ENCODE peak calls at places on chromosomes 11 and 22, in seven cellular contexts. One of them, this sample, is unnamed.
A peak's percentile ranks its signal among the peaks of the same experiment; 100 is the strongest.

GRCh38 chr11:58928691-58929090 is 10.6 kb upstream of the GLYATL1 start:
- DNase-seq in heart left ventricle: no peak
- DNase-seq in left ventricle myocardium inferior: no peak
- DNase-seq in Karpas-422: no peak
- DNase-seq in left lung: no peak
- DNase-seq in effector memory CD4-positive, alpha-beta T cell: no peak
- DNase-seq in adrenal gland: no peak
- DNase-seq in this sample: no peak

GRCh38 chr11:61679893-61680621 is at the start of gene DAGLA:
- DNase-seq in heart left ventricle: peak; percentile 72
- DNase-seq in left ventricle myocardium inferior: peak; percentile 70
- DNase-seq in Karpas-422: peak; percentile 55
- DNase-seq in left lung: peak; percentile 78
- DNase-seq in effector memory CD4-positive, alpha-beta T cell: peak; percentile 62
- DNase-seq in adrenal gland: peak; percentile 67
- DNase-seq in this sample: peak; percentile 58

GRCh38 chr11:78699606-78700005 is 124.9 kb upstream of the NARS2 start:
- DNase-seq in heart left ventricle: no peak
- DNase-seq in left ventricle myocardium inferior: no peak
- DNase-seq in Karpas-422: no peak
- DNase-seq in left lung: no peak
- DNase-seq in effector memory CD4-positive, alpha-beta T cell: no peak
- DNase-seq in adrenal gland: no peak
- DNase-seq in this sample: no peak

GRCh38 chr11:126521196-126521595 is 165.7 kb downstream of the ST3GAL4 start:
- DNase-seq in heart left ventricle: no peak
- DNase-seq in left ventricle myocardium inferior: no peak
- DNase-seq in Karpas-422: no peak
- DNase-seq in left lung: no peak
- DNase-seq in effector memory CD4-positive, alpha-beta T cell: no peak
- DNase-seq in adrenal gland: no peak
- DNase-seq in this sample: no peak

GRCh38 chr22:29313126-29314071 is 2.1 kb downstream of the RASL10A start:
- DNase-seq in heart left ventricle: no peak
- DNase-seq in left ventricle myocardium inferior: no peak
- DNase-seq in Karpas-422: no peak
- DNase-seq in left lung: no peak
- DNase-seq in effector memory CD4-positive, alpha-beta T cell: no peak
- DNase-seq in adrenal gland: peak; percentile 76
- DNase-seq in this sample: no peak

GRCh38 chr22:40216041-40216756 is 38.5 kb downstream of the TNRC6B start:
- DNase-seq in heart left ventricle: no peak
- DNase-seq in left ventricle myocardium inferior: no peak
- DNase-seq in Karpas-422: peak; percentile 75
- DNase-seq in left lung: no peak
- DNase-seq in effector memory CD4-positive, alpha-beta T cell: peak; percentile 32
- DNase-seq in adrenal gland: no peak
- DNase-seq in this sample: no peak

GRCh38 chr11:2269601-2270321 is 627 bp downstream of the ASCL2 start:
- DNase-seq in heart left ventricle: no peak
- DNase-seq in left ventricle myocardium inferior: no peak
- DNase-seq in Karpas-422: no peak
- DNase-seq in left lung: peak; percentile 59
- DNase-seq in effector memory CD4-positive, alpha-beta T cell: no peak
- DNase-seq in adrenal gland: no peak
- DNase-seq in this sample: no peak

GRCh38 chr11:128766687-128767086 is 72.8 kb downstream of the FLI1 start:
- DNase-seq in heart left ventricle: no peak
- DNase-seq in left ventricle myocardium inferior: peak; percentile 44
- DNase-seq in Karpas-422: no peak
- DNase-seq in left lung: no peak
- DNase-seq in effector memory CD4-positive, alpha-beta T cell: no peak
- DNase-seq in adrenal gland: no peak
- DNase-seq in this sample: no peak

GRCh38 chr11:103281301-103281700 is 172.1 kb downstream of the DYNC2H1 start:
- DNase-seq in heart left ventricle: no peak
- DNase-seq in left ventricle myocardium inferior: no peak
- DNase-seq in Karpas-422: no peak
- DNase-seq in left lung: no peak
- DNase-seq in effector memory CD4-positive, alpha-beta T cell: no peak
- DNase-seq in adrenal gland: no peak
- DNase-seq in this sample: no peak

GRCh38 chr11:58527429-58527828 is 19.5 kb upstream of the OR5B21 start:
- DNase-seq in heart left ventricle: no peak
- DNase-seq in left ventricle myocardium inferior: no peak
- DNase-seq in Karpas-422: no peak
- DNase-seq in left lung: no peak
- DNase-seq in effector memory CD4-positive, alpha-beta T cell: no peak
- DNase-seq in adrenal gland: no peak
- DNase-seq in this sample: no peak

GRCh38 chr11:62133328-62134065 is 9.7 kb downstream of the INCENP start:
- DNase-seq in heart left ventricle: no peak
- DNase-seq in left ventricle myocardium inferior: no peak
- DNase-seq in Karpas-422: no peak
- DNase-seq in left lung: peak; percentile 28
- DNase-seq in effector memory CD4-positive, alpha-beta T cell: no peak
- DNase-seq in adrenal gland: no peak
- DNase-seq in this sample: no peak

GRCh38 chr11:128865490-128865889 is 1.6 kb downstream of the KCNJ1 start:
- DNase-seq in heart left ventricle: no peak
- DNase-seq in left ventricle myocardium inferior: no peak
- DNase-seq in Karpas-422: no peak
- DNase-seq in left lung: no peak
- DNase-seq in effector memory CD4-positive, alpha-beta T cell: no peak
- DNase-seq in adrenal gland: no peak
- DNase-seq in this sample: no peak

GRCh38 chr22:44703269-44703870 is 1.4 kb downstream of the PRR5 start:
- DNase-seq in heart left ventricle: no peak
- DNase-seq in left ventricle myocardium inferior: no peak
- DNase-seq in Karpas-422: no peak
- DNase-seq in left lung: no peak
- DNase-seq in effector memory CD4-positive, alpha-beta T cell: no peak
- DNase-seq in adrenal gland: no peak
- DNase-seq in this sample: no peak

GRCh38 chr11:14980854-14981253 is 8.7 kb upstream of the CALCA start:
- DNase-seq in heart left ventricle: no peak
- DNase-seq in left ventricle myocardium inferior: no peak
- DNase-seq in Karpas-422: no peak
- DNase-seq in left lung: no peak
- DNase-seq in effector memory CD4-positive, alpha-beta T cell: no peak
- DNase-seq in adrenal gland: no peak
- DNase-seq in this sample: no peak

GRCh38 chr11:72238492-72239295 is 5.3 kb downstream of the PHOX2A start:
- DNase-seq in heart left ventricle: no peak
- DNase-seq in left ventricle myocardium inferior: no peak
- DNase-seq in Karpas-422: no peak
- DNase-seq in left lung: no peak
- DNase-seq in effector memory CD4-positive, alpha-beta T cell: no peak
- DNase-seq in adrenal gland: no peak
- DNase-seq in this sample: peak; percentile 82

GRCh38 chr11:72240461-72241289 is 3.3 kb downstream of the PHOX2A start:
- DNase-seq in heart left ventricle: no peak
- DNase-seq in left ventricle myocardium inferior: no peak
- DNase-seq in Karpas-422: peak; percentile 59
- DNase-seq in left lung: no peak
- DNase-seq in effector memory CD4-positive, alpha-beta T cell: no peak
- DNase-seq in adrenal gland: no peak
- DNase-seq in this sample: peak; percentile 62

GRCh38 chr11:72238040-72238450 is 5.9 kb downstream of the PHOX2A start:
- DNase-seq in heart left ventricle: no peak
- DNase-seq in left ventricle myocardium inferior: no peak
- DNase-seq in Karpas-422: peak; percentile 90
- DNase-seq in left lung: peak; percentile 65
- DNase-seq in effector memory CD4-positive, alpha-beta T cell: no peak
- DNase-seq in adrenal gland: peak; percentile 71
- DNase-seq in this sample: peak; percentile 94

GRCh38 chr11:72239849-72240460 is 4.0 kb downstream of the PHOX2A start:
- DNase-seq in heart left ventricle: no peak
- DNase-seq in left ventricle myocardium inferior: peak; percentile 65
- DNase-seq in Karpas-422: no peak
- DNase-seq in left lung: no peak
- DNase-seq in effector memory CD4-positive, alpha-beta T cell: no peak
- DNase-seq in adrenal gland: peak; percentile 74
- DNase-seq in this sample: peak; percentile 54

DNA sequence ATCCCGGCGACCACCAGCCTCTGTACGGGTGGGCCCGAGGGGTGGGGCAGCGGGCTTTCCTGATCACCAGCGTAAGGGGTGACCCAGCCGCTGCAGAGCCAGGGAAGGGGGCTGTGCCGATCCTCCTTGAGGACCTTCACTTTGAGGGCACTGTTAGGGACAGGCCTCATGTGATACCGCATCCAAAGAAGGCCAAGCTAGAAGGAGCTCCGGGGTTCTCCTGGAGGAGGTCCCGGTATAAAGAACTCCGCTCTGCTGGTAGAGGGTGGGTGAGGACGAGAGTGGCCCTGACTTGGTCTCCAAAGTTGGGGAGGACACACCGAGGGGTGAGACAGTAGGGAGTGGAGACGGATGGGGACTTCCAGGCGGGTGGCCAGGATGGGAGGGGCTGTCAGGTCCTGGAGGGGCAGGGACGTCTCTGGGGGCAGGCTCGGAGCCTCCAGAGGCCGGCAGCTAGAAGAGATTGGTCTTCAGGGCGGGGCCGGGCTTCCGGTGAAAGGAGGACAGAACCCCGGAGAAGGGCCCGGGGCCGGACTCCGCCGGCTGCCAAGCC is 4.6 kb downstream of the PHOX2A start:
- DNase-seq in heart left ventricle: peak; percentile 72
- DNase-seq in left ventricle myocardium inferior: peak; percentile 71
- DNase-seq in Karpas-422: peak; percentile 54
- DNase-seq in left lung: peak; percentile 73
- DNase-seq in effector memory CD4-positive, alpha-beta T cell: no peak
- DNase-seq in adrenal gland: peak; percentile 80
- DNase-seq in this sample: peak; percentile 94
- H3K4me1 ChIP-seq in heart left ventricle: peaks cover 29% of the 10 kb centered on the region
- H3K4me1 ChIP-seq in left ventricle myocardium inferior: peaks cover 66% of the 10 kb centered on the region
- H3K4me1 ChIP-seq in Karpas-422: no peaks in the 10 kb centered on the region
- H3K4me1 ChIP-seq in left lung: peaks cover 39% of the 10 kb centered on the region
- H3K4me1 ChIP-seq in effector memory CD4-positive, alpha-beta T cell: peaks cover 24% of the 10 kb centered on the region
- H3K4me1 ChIP-seq in adrenal gland: peaks cover 32% of the 10 kb centered on the region
- H3K4me1 ChIP-seq in this sample: peaks cover 18% of the 10 kb centered on the region

DNA sequence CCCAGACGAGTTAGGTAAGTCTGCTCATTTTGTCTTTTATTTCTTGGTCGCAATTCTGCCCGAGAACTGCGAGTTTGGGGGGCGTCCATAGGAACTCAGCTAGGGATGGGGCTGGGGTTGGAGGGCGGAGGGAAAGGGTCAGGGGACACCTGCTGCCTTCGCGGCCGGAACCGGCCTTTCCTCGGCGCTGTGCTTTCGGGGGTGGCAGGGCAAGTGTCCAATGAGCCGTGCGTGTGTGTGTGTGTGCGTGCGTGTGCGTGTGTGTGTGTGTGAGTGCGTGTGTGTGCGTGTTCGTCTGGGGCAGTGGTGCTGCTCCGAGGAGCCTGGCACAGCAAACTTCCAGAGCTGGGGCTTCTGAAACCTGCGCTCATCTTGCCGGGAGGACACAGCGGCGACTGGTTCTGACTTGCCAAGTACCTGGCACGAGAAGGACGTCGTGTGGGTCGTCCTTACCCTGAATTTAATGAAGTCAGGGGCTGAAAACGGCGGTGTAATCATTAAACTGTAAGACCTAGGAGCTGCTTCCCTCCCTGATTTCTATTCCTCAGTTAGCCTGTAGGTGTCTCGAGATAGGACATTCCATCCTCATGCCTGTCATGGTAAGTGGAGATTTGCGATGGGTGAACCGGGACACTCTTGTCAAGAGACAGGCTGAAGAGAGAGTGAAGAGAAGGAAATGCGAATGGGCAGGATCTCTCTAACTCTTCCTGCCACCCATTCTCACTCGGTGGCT is 27.0 kb upstream of the AMOTL1 start:
- DNase-seq in heart left ventricle: peak; percentile 21
- DNase-seq in left ventricle myocardium inferior: no peak
- DNase-seq in Karpas-422: peak; percentile 51
- DNase-seq in left lung: no peak
- DNase-seq in effector memory CD4-positive, alpha-beta T cell: no peak
- DNase-seq in adrenal gland: no peak
- DNase-seq in this sample: peak; percentile 53
- H3K4me3 ChIP-seq in heart left ventricle: peak overlapping the region; percentile 80
- H3K4me3 ChIP-seq in left ventricle myocardium inferior: peak overlapping the region; percentile 76
- H3K4me3 ChIP-seq in Karpas-422: no peak overlapping the region
- H3K4me3 ChIP-seq in left lung: peak overlapping the region; percentile 49
- H3K4me3 ChIP-seq in effector memory CD4-positive, alpha-beta T cell: peak overlapping the region; percentile 15
- H3K4me3 ChIP-seq in adrenal gland: peak overlapping the region; percentile 21
- H3K4me3 ChIP-seq in this sample: peak overlapping the region; percentile 80

DNA sequence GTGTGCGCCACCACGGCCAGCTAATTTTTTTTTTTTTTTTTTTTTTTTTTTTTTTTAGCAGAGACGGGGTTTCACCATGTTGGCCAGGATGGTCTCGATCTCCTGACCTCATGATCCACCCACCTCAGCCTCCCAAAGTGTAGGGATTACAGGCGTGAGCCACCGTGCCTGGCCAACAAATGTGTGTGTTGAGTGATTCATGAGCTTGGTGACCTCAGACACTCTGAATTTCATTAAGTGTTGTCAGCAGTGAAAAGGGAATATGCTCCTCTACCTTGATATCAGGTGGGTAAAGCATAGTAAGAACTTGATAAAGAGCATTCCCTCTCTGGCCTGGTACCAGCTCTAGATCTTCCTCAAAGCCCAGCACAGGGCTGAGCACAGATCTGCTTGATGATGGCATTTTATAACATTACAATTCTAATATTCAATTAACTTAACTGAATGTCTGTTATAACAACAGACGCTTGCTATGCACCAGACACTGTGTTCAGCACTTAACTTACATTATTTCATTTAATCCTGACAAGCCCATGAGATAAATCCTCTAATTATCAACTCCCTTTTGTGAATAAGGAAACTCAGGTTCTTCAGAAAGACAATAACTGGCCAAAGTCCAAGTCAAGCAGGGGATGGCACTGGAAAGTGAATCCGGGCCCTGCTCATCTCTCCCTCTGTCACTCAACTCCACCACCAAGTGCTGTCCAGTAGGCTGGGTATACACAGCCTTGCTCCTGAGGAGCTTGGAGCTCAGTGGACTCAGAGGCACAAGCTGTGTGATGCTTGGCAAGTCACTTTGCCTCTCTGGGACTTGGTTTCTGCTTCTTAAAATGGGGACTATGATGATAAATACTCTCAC is 13.0 kb downstream of the TBC1D10A start:
- DNase-seq in heart left ventricle: no peak
- DNase-seq in left ventricle myocardium inferior: no peak
- DNase-seq in Karpas-422: no peak
- DNase-seq in left lung: no peak
- DNase-seq in effector memory CD4-positive, alpha-beta T cell: no peak
- DNase-seq in adrenal gland: no peak
- DNase-seq in this sample: peak; percentile 60
- H3K4me1 ChIP-seq in heart left ventricle: peaks cover 61% of the 10 kb centered on the region
- H3K4me1 ChIP-seq in left ventricle myocardium inferior: peaks cover 98% of the 10 kb centered on the region
- H3K4me1 ChIP-seq in Karpas-422: peaks cover 27% of the 10 kb centered on the region
- H3K4me1 ChIP-seq in left lung: peaks cover 98% of the 10 kb centered on the region
- H3K4me1 ChIP-seq in effector memory CD4-positive, alpha-beta T cell: peaks cover 86% of the 10 kb centered on the region
- H3K4me1 ChIP-seq in adrenal gland: peaks cover 95% of the 10 kb centered on the region
- H3K4me1 ChIP-seq in this sample: peaks cover 3% of the 10 kb centered on the region

DNA sequence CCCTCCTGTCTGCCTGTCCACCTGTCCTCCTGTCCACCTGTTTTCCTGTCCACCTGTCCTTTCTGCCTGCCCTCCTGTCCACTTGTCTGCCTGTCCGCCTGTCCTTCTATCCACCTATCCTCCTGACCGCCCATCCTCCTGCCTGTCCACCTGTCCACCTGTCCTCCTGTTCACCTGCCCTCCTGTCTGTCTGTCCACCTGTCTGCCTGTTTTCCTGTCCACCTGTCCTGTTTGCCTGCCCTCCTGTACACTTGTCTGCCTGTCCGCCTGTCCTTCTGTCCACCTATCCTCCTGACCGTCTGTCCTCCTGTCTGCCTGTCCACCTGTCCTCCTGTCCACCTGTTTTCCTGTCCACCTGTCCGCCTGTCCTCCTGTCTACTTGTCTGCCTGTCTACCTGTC is 682.8 kb downstream of the TBC1D22A start:
- DNase-seq in heart left ventricle: no peak
- DNase-seq in left ventricle myocardium inferior: no peak
- DNase-seq in Karpas-422: no peak
- DNase-seq in left lung: no peak
- DNase-seq in effector memory CD4-positive, alpha-beta T cell: no peak
- DNase-seq in adrenal gland: no peak
- DNase-seq in this sample: no peak
- H3K4me3 ChIP-seq in heart left ventricle: no peak overlapping the region
- H3K4me3 ChIP-seq in left ventricle myocardium inferior: no peak overlapping the region
- H3K4me3 ChIP-seq in Karpas-422: no peak overlapping the region
- H3K4me3 ChIP-seq in left lung: no peak overlapping the region
- H3K4me3 ChIP-seq in effector memory CD4-positive, alpha-beta T cell: no peak overlapping the region
- H3K4me3 ChIP-seq in adrenal gland: no peak overlapping the region
- H3K4me3 ChIP-seq in this sample: no peak overlapping the region

This sample was measured in BE2C.